ENCODE peak calls at places on chromosome X, in four cellular contexts. P is stimulated activated CD4-positive, alpha-beta T cell treated with anti-CD3 and anti-CD28 coated beads, Interleukin-4, amount 100 ng/mL, for 48 hours; K is anterior cingulate cortex; V is MCF 10A. L is an unnamed sample.

GRCh38 chrX:2931155-2931554 is 2.0 kb upstream of the ARSD start:
- DNase-seq in P (no peak), K (no peak), V (no peak), L (no peak)

GRCh38 chrX:102604327-102604726 is 5.0 kb downstream of the ARMCX5 start:
- DNase-seq in K (no peak), P (no peak), V (no peak), L (no peak)

GRCh38 chrX:38561951-38562719 is 793 bp downstream of the TSPAN7 start:
- DNase-seq in V (no peak), K (peak), P (no peak), L (peak)

GRCh38 chrX:108437789-108438623 is at the start of gene COL4A6:
- DNase-seq in P (no peak), V (peak), K (no peak), L (no peak)

GRCh38 chrX:119374736-119375135 is 24.4 kb upstream of the SLC25A43 start:
- DNase-seq in K (no peak), V (peak), P (no peak), L (no peak)

GRCh38 chrX:39541881-39542280 is 555.9 kb downstream of the BCOR start:
- DNase-seq in V (no peak), P (no peak), K (no peak), L (no peak)

GRCh38 chrX:138287200-138287865 is 424.2 kb downstream of the FGF13 start:
- DNase-seq in P (no peak), V (peak), K (no peak), L (peak)

GRCh38 chrX:72262077-72262476 is 15.0 kb downstream of the RPS4X start:
- DNase-seq in V (no peak), K (no peak), P (no peak), L (no peak)

GRCh38 chrX:16666541-16666940 is 16.6 kb downstream of the S100G start:
- DNase-seq in V (no peak), K (peak), P (no peak), L (peak)

GRCh38 chrX:134718329-134719317 is 60.4 kb upstream of the PLAC1 start:
- DNase-seq in P (no peak), K (no peak), V (peak), L (no peak)

GRCh38 chrX:103276581-103277002 is at the start of gene TCEAL5:
- DNase-seq in K (peak), P (no peak), V (no peak), L (peak)